ENCODE peak calls at places on chromosome 16, in nine cellular contexts. P, O, J, D, A, F, V, Z and X are unnamed samples. For H3K9me3 and H3K36me3, the result is how much of the 10 kb centered on the place peaks cover.

GRCh38 chr16:54194008-54194731 is 92.4 kb downstream of the IRX3 start:
- DNase-seq in F (no peak), Z (peak), A (peak), P (no peak), V (no peak), D (no peak), O (peak), J (peak), X (peak)

GRCh38 chr16:75000481-75001081 is 1.8 kb downstream of the ZNRF1 start:
- DNase-seq in A (peak), J (no peak), P (no peak), Z (no peak), V (peak), D (peak), O (no peak), F (no peak), X (no peak)

GRCh38 chr16:53817812-53818211 is 113.9 kb downstream of the FTO start:
- DNase-seq in A (peak), O (no peak), V (no peak), F (no peak), D (no peak), J (no peak), Z (peak), P (no peak), X (no peak)

GRCh38 chr16:4882633-4883285 is 35.5 kb downstream of the UBN1 start:
- DNase-seq in J (peak), O (peak), F (peak), A (peak), Z (peak), P (no peak), V (no peak), D (no peak), X (no peak)

GRCh38 chr16:46696957-46697356 is 7.5 kb downstream of the ORC6 start:
- DNase-seq in O (no peak), P (no peak), Z (no peak), F (no peak), A (no peak), V (no peak), D (no peak), J (no peak), X (no peak)

GRCh38 chr16:29745126-29745852 is 501 bp downstream of the C16orf54 start:
- DNase-seq in P (no peak), F (no peak), V (no peak), O (no peak), A (no peak), D (no peak), Z (no peak), J (no peak), X (no peak)

GRCh38 chr16:55571191-55571897 is 4.9 kb downstream of the CAPNS2 start:
- DNase-seq in V (no peak), O (no peak), F (no peak), A (no peak), P (no peak), J (no peak), Z (no peak), D (no peak), X (no peak)

GRCh38 chr16:85642762-85643281 is 29.7 kb downstream of the GSE1 start:
- DNase-seq in D (no peak), F (no peak), V (no peak), A (no peak), P (no peak), O (no peak), J (no peak), Z (no peak), X (no peak)

GRCh38 chr16:84543931-84544776 is 39.7 kb upstream of the MEAK7 start:
- DNase-seq in P (no peak), Z (no peak), J (no peak), V (no peak), D (no peak), F (no peak), O (no peak), A (peak), X (no peak)
- H3K9me3 ChIP-seq in P (under half), Z (under half), J (under half), V (under half), D (under half), F (under half), O (under half), A (under half), X (under half)

GRCh38 chr16:11681526-11681925 is 13.3 kb downstream of the SNN start:
- DNase-seq in F (no peak), J (no peak), V (no peak), Z (no peak), D (no peak), P (no peak), O (no peak), A (no peak), X (no peak)

GRCh38 chr16:11683140-11683539 is 14.9 kb downstream of the SNN start:
- DNase-seq in V (no peak), F (no peak), D (no peak), J (no peak), P (no peak), A (no peak), O (no peak), Z (no peak), X (no peak)

GRCh38 chr16:11681977-11682654 is 13.9 kb downstream of the SNN start:
- DNase-seq in J (peak), O (no peak), P (no peak), A (no peak), D (no peak), Z (no peak), F (no peak), V (no peak), X (no peak)

GRCh38 chr16:11684231-11685025 is 16.2 kb downstream of the SNN start:
- DNase-seq in Z (no peak), D (no peak), A (no peak), V (no peak), J (no peak), P (no peak), F (no peak), O (no peak), X (no peak)

DNA sequence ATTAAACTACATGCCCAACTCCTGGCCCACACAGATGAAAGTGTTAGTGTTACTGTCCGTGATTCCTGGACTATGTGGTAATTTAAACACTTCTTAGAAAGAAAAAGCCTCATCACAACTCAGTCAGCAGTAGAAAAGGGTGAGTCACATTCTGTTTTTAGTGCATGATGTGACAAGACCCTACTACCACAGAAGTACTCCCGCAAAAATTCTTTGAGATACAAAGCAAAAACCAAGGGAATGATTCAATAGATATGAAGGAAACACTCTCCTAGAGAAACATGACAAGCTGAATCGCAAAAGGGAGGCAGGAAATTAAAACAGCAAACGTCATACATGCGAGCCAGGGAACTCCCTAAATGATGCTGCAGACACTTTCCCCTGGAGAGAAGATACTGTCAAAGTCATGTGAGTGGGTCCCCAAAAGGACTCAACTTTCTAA is 14.4 kb downstream of the SNN start:
- DNase-seq in O (no peak), Z (peak), P (no peak), F (no peak), J (no peak), V (no peak), D (no peak), A (peak), X (no peak)
- H3K36me3 ChIP-seq in O (under half), Z (under half), P (under half), F (under half), J (half or more), V (half or more), D (half or more), A (under half), X (under half)

DNA sequence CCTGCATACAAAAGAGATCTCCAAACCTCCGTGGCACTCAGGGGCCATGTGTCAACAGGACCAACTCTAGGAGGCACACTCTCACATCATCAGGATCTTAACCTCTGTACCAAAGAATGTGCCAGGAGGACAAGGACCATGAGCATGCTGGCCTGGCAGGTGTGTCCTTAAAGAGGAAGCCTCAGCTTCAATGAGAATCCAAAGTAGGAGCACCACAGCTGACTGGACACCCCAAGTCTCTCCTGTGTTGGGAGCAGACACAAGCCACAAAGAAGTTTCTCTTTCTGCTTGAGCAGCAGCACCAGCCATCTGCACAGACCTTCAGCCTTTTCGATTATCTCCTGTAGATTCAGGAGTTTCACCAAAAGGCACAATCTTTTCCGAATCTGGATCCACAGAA is 1734.5 kb downstream of the TP53TG3F start:
- DNase-seq in V (no peak), F (no peak), P (no peak), D (no peak), J (no peak), O (no peak), A (no peak), Z (no peak), X (no peak)
- H3K9me3 ChIP-seq in V (half or more), F (under half), P (under half), D (under half), J (half or more), O (under half), A (under half), Z (under half), X (under half)

GRCh38 chr16:71674229-71674628 is 48.2 kb downstream of the MARVELD3 start:
- DNase-seq in D (no peak), Z (no peak), A (no peak), P (no peak), J (no peak), O (no peak), F (no peak), V (no peak), X (no peak)
- H3K36me3 ChIP-seq in D (half or more), Z (under half), A (half or more), P (under half), J (half or more), O (under half), F (under half), V (half or more), X (half or more)

GRCh38 chr16:68088130-68088972 is 3.2 kb downstream of the NFATC3 start:
- DNase-seq in D (no peak), V (no peak), J (no peak), A (no peak), O (no peak), F (no peak), P (no peak), Z (no peak), X (no peak)
- H3K9me3 ChIP-seq in D (under half), V (under half), J (under half), A (under half), O (under half), F (under half), P (under half), Z (under half), X (under half)

DNA sequence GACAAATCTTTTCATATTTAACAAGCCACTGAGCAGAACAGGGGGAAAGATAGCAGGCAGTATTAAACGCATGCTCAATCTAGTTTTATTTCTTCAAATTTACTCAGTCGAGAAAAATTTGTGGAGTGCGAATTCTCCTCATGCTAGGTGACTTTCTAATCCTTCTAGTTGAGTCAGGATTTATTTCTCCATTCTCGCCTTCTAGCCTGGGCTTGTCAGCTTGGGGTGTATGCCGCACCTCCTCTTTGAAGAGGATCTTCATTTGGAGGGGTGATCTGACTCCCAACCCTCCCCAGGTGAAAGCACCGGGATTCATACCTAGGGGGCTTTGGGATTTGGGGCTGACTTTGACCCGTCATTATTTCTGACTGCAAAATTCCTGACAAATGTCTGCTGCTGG is 440.9 kb downstream of the MAF start:
- DNase-seq in P (no peak), J (no peak), F (no peak), D (no peak), A (no peak), O (no peak), Z (no peak), V (no peak), X (no peak)
- H3K36me3 ChIP-seq in P (under half), J (under half), F (under half), D (under half), A (under half), O (under half), Z (under half), V (under half), X (under half)